ENCODE peak calls at places on chromosomes 1 and 21, in five cellular contexts. One of them, this sample, is unnamed.

GRCh38 chr1:244067893-244068292 is 16.8 kb downstream of the ZBTB18 start:
- DNase-seq in adrenal gland: peak
- DNase-seq in ovary: no peak
- DNase-seq in Caco-2: no peak
- DNase-seq in HFF-Myc: no peak
- DNase-seq in this sample: peak

GRCh38 chr1:117231748-117232373 is 21.1 kb upstream of the VTCN1 start:
- DNase-seq in adrenal gland: peak
- DNase-seq in ovary: no peak
- DNase-seq in Caco-2: no peak
- DNase-seq in HFF-Myc: no peak
- DNase-seq in this sample: no peak

GRCh38 chr1:229319487-229319886 is 23.4 kb downstream of the CCSAP start:
- DNase-seq in adrenal gland: no peak
- DNase-seq in ovary: no peak
- DNase-seq in Caco-2: no peak
- DNase-seq in HFF-Myc: no peak
- DNase-seq in this sample: no peak

GRCh38 chr1:229907884-229908633 is 159.0 kb upstream of the GALNT2 start:
- DNase-seq in adrenal gland: no peak
- DNase-seq in ovary: no peak
- DNase-seq in Caco-2: no peak
- DNase-seq in HFF-Myc: no peak
- DNase-seq in this sample: no peak

GRCh38 chr1:61241411-61241838 is 159.1 kb downstream of the NFIA start:
- DNase-seq in adrenal gland: peak
- DNase-seq in ovary: no peak
- DNase-seq in Caco-2: no peak
- DNase-seq in HFF-Myc: no peak
- DNase-seq in this sample: peak

GRCh38 chr1:88683516-88683847 is 591 bp upstream of the PKN2 start:
- DNase-seq in adrenal gland: peak
- DNase-seq in ovary: peak
- DNase-seq in Caco-2: peak
- DNase-seq in HFF-Myc: no peak
- DNase-seq in this sample: no peak

GRCh38 chr1:46605242-46605641 is 1.2 kb upstream of the MKNK1 start:
- DNase-seq in adrenal gland: no peak
- DNase-seq in ovary: no peak
- DNase-seq in Caco-2: no peak
- DNase-seq in HFF-Myc: no peak
- DNase-seq in this sample: no peak

GRCh38 chr1:245986404-245987221 is 520.5 kb downstream of the SMYD3 start:
- DNase-seq in adrenal gland: no peak
- DNase-seq in ovary: no peak
- DNase-seq in Caco-2: no peak
- DNase-seq in HFF-Myc: peak
- DNase-seq in this sample: peak

GRCh38 chr21:45326834-45327457 is 39.3 kb upstream of the POFUT2 start:
- DNase-seq in adrenal gland: peak
- DNase-seq in ovary: peak
- DNase-seq in Caco-2: no peak
- DNase-seq in HFF-Myc: no peak
- DNase-seq in this sample: no peak

GRCh38 chr1:246631426-246631825 is 65.2 kb downstream of the CNST start:
- DNase-seq in adrenal gland: no peak
- DNase-seq in ovary: no peak
- DNase-seq in Caco-2: no peak
- DNase-seq in HFF-Myc: no peak
- DNase-seq in this sample: peak

GRCh38 chr1:198934901-198935301 is 296.1 kb downstream of the PTPRC start:
- DNase-seq in adrenal gland: no peak
- DNase-seq in ovary: no peak
- DNase-seq in Caco-2: no peak
- DNase-seq in HFF-Myc: no peak
- DNase-seq in this sample: peak

GRCh38 chr21:43318841-43319781 is 107.8 kb downstream of the SIK1 start:
- DNase-seq in adrenal gland: no peak
- DNase-seq in ovary: no peak
- DNase-seq in Caco-2: peak
- DNase-seq in HFF-Myc: no peak
- DNase-seq in this sample: peak

GRCh38 chr1:21933397-21934248 is 3.5 kb downstream of the HSPG2 start:
- DNase-seq in adrenal gland: peak
- DNase-seq in ovary: peak
- DNase-seq in Caco-2: no peak
- DNase-seq in HFF-Myc: no peak
- DNase-seq in this sample: no peak

GRCh38 chr21:45893166-45894106 is 88.1 kb upstream of the COL6A1 start:
- DNase-seq in adrenal gland: no peak
- DNase-seq in ovary: no peak
- DNase-seq in Caco-2: no peak
- DNase-seq in HFF-Myc: no peak
- DNase-seq in this sample: no peak

GRCh38 chr1:21244986-21245687 is 45.1 kb downstream of the ECE1 start:
- DNase-seq in adrenal gland: no peak
- DNase-seq in ovary: no peak
- DNase-seq in Caco-2: no peak
- DNase-seq in HFF-Myc: no peak
- DNase-seq in this sample: no peak

GRCh38 chr1:1569341-1569740 is 5.3 kb downstream of the SSU72 start:
- DNase-seq in adrenal gland: no peak
- DNase-seq in ovary: no peak
- DNase-seq in Caco-2: no peak
- DNase-seq in HFF-Myc: no peak
- DNase-seq in this sample: no peak

GRCh38 chr21:44757731-44758130 is 43.9 kb downstream of the UBE2G2 start:
- DNase-seq in adrenal gland: no peak
- DNase-seq in ovary: no peak
- DNase-seq in Caco-2: no peak
- DNase-seq in HFF-Myc: no peak
- DNase-seq in this sample: no peak

GRCh38 chr1:95233321-95233736 is 681 bp upstream of the RWDD3 start:
- DNase-seq in adrenal gland: peak
- DNase-seq in ovary: peak
- DNase-seq in Caco-2: peak
- DNase-seq in HFF-Myc: no peak
- DNase-seq in this sample: peak

GRCh38 chr1:160548183-160548582 is 25.1 kb upstream of the SLAMF6 start:
- DNase-seq in adrenal gland: no peak
- DNase-seq in ovary: no peak
- DNase-seq in Caco-2: no peak
- DNase-seq in HFF-Myc: no peak
- DNase-seq in this sample: no peak

GRCh38 chr1:36638268-36638667 is 155.6 kb upstream of the CSF3R start:
- DNase-seq in adrenal gland: no peak
- DNase-seq in ovary: no peak
- DNase-seq in Caco-2: no peak
- DNase-seq in HFF-Myc: no peak
- DNase-seq in this sample: peak

GRCh38 chr1:6028042-6028895 is 17.4 kb upstream of the KCNAB2 start:
- DNase-seq in adrenal gland: peak
- DNase-seq in ovary: no peak
- DNase-seq in Caco-2: no peak
- DNase-seq in HFF-Myc: no peak
- DNase-seq in this sample: peak

GRCh38 chr1:62288224-62288623 is 31.0 kb downstream of the KANK4 start:
- DNase-seq in adrenal gland: no peak
- DNase-seq in ovary: no peak
- DNase-seq in Caco-2: peak
- DNase-seq in HFF-Myc: no peak
- DNase-seq in this sample: no peak

GRCh38 chr21:44845418-44846200 is 27.7 kb upstream of the SUMO3 start:
- DNase-seq in adrenal gland: peak
- DNase-seq in ovary: no peak
- DNase-seq in Caco-2: peak
- DNase-seq in HFF-Myc: no peak
- DNase-seq in this sample: peak

GRCh38 chr21:44324854-44325107 is 14.4 kb downstream of the CFAP410 start:
- DNase-seq in adrenal gland: no peak
- DNase-seq in ovary: no peak
- DNase-seq in Caco-2: no peak
- DNase-seq in HFF-Myc: no peak
- DNase-seq in this sample: no peak

GRCh38 chr1:155081472-155082300 is 3.0 kb downstream of the EFNA3 start:
- DNase-seq in adrenal gland: no peak
- DNase-seq in ovary: peak
- DNase-seq in Caco-2: no peak
- DNase-seq in HFF-Myc: no peak
- DNase-seq in this sample: no peak

DNA sequence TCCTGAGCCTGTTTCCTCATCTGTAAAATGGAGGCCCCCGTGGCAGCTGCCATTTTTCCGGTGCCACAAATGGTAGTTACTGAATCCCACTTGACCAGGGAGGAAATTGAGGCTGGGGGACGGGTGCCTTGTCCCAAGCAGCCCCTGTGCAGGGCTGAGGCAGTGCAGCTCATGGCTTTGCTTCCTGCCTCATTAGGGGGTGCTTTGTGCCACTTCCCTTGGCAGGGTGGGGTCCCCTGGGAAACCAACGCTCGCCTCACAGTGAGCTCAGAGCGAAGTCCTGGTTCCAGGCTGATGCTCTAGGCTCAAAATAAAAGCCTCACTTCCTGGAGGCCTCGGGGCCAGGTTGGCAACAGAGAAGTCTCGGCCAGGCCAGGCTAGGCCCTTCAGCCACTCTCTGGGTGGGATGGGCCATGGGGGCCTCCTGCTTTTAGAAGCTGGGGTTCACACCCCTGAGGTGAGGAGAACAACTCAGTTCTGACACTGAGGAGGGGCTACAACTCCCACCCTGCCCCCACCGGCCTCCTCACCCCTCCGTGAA is 6.8 kb downstream of the LAPTM5 start:
- DNase-seq in adrenal gland: no peak
- DNase-seq in ovary: no peak
- DNase-seq in Caco-2: no peak
- DNase-seq in HFF-Myc: no peak
- DNase-seq in this sample: no peak
- H3K4me3 ChIP-seq in adrenal gland: no peak
- H3K4me3 ChIP-seq in ovary: no peak
- H3K4me3 ChIP-seq in Caco-2: no peak
- H3K4me3 ChIP-seq in HFF-Myc: no peak
- H3K4me3 ChIP-seq in this sample: no peak

GRCh38 chr1:100924212-100924611 is 28.3 kb downstream of the SLC30A7 start:
- DNase-seq in adrenal gland: no peak
- DNase-seq in ovary: no peak
- DNase-seq in Caco-2: no peak
- DNase-seq in HFF-Myc: no peak
- DNase-seq in this sample: peak

GRCh38 chr1:100926240-100926639 is 30.4 kb downstream of the SLC30A7 start:
- DNase-seq in adrenal gland: no peak
- DNase-seq in ovary: no peak
- DNase-seq in Caco-2: no peak
- DNase-seq in HFF-Myc: no peak
- DNase-seq in this sample: no peak

GRCh38 chr1:100924991-100925390 is 29.1 kb downstream of the SLC30A7 start:
- DNase-seq in adrenal gland: no peak
- DNase-seq in ovary: no peak
- DNase-seq in Caco-2: no peak
- DNase-seq in HFF-Myc: no peak
- DNase-seq in this sample: no peak

DNA sequence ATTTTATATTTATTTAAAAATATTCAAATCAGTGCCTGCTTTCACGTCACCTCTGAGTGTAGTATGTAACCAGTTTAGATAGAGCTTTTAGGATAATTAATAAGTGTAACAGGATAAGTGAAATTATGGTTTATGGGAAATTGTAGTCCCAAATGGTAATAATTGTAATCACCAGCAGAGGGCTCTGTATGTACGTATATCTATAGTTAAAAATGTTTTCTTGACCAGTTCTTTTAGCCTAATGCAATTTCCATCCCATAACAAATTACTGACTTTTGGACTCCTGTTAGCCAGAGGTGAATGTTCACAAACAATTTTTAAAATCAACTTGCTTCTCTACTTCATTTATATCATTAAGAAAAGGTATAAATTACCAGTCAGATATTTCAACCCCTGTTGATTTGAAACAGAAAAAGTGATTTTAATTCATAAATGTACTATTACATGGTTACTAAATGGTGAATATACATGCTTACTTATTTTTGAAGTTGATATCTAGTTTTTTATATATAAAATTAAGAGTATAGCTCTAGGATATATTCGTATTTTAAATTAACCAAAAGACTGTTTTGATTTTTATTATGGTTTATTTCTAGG is 25.3 kb downstream of the SLC30A7 start:
- DNase-seq in adrenal gland: no peak
- DNase-seq in ovary: no peak
- DNase-seq in Caco-2: peak
- DNase-seq in HFF-Myc: peak
- DNase-seq in this sample: peak
- TF ChIP-seq CTCF in adrenal gland: peak
- TF ChIP-seq CTCF in ovary: peak
- TF ChIP-seq CTCF in Caco-2: peak
- TF ChIP-seq CTCF in HFF-Myc: peak
- TF ChIP-seq CTCF in this sample: peak

DNA sequence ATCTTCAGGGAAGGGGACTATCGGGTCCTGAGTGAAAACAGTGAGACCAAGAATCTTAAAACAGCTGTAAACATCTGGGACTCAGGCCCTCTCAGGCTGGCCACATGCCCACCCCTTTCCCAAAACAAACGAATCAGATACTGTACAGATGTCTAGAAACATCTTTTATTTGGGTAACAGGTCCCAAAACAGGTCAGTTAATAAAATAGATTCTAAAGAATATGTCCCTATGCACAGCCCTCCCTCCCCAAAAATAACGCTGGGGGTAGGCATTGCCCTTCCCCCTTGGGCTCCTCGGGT is 499 bp upstream of the CRTC2 start:
- DNase-seq in adrenal gland: no peak
- DNase-seq in ovary: peak
- DNase-seq in Caco-2: no peak
- DNase-seq in HFF-Myc: no peak
- DNase-seq in this sample: no peak
- H3K4me3 ChIP-seq in adrenal gland: no peak
- H3K4me3 ChIP-seq in ovary: peak
- H3K4me3 ChIP-seq in Caco-2: no peak
- H3K4me3 ChIP-seq in HFF-Myc: peak
- H3K4me3 ChIP-seq in this sample: no peak

DNA sequence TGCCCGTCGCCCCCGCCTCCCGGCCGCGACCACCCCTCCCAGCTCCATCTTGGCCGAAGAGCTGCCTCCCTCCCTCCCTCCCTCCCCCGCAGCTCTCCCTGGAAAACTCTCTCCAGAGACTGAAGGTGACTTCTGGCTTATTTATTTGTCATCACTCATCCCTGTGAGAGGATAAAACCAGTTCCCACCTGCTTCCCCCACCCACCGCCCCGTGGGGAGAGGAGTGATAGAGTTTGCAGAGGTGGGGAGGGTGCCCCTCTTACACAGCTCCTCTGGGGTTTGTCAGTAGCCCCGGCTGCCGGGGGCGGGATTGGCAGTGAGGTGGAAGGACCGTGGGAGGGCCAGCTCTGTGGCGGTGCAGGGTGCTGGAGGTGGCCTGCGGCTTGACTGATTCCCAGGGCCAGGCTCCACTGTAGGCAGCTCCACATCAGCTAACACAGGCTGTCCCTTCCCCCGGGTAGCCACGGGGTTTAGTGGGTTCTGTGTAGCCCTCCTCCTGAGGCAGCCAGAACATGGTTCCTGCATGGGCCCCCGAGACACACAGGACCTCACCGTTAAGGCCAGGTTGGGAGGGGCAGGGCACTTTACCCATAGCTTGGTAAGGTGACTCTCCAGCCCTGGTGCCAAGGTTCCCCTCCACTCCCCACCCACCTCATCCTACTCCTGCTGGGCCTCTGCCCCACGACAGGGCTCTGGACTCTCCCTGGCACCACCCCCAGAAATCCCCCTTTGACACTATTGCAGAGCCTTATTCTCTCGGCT is 62.2 kb downstream of the ELK4 start:
- DNase-seq in adrenal gland: no peak
- DNase-seq in ovary: no peak
- DNase-seq in Caco-2: no peak
- DNase-seq in HFF-Myc: no peak
- DNase-seq in this sample: no peak
- TF ChIP-seq CTCF in adrenal gland: no peak
- TF ChIP-seq CTCF in ovary: no peak
- TF ChIP-seq CTCF in Caco-2: no peak
- TF ChIP-seq CTCF in HFF-Myc: no peak
- TF ChIP-seq CTCF in this sample: no peak

This sample was measured in cardiac fibroblast.